ENCODE peak calls at places on chromosomes 11 and 22, in six cellular contexts. One of them, this sample, is unnamed.

GRCh38 chr11:39239553-39239952 is 2219.9 kb downstream of the LRRC4C start:
- DNase-seq in progenitor cell of endocrine pancreas: no peak
- DNase-seq in heart right ventricle: no peak
- DNase-seq in tibial artery: no peak
- DNase-seq in right lobe of liver: no peak
- DNase-seq in AG10803: no peak
- DNase-seq in this sample: no peak

GRCh38 chr11:70843906-70844305 is 408.5 kb downstream of the SHANK2 start:
- DNase-seq in progenitor cell of endocrine pancreas: no peak
- DNase-seq in heart right ventricle: no peak
- DNase-seq in tibial artery: no peak
- DNase-seq in right lobe of liver: no peak
- DNase-seq in AG10803: no peak
- DNase-seq in this sample: no peak

GRCh38 chr11:70580036-70580805 is 181.9 kb downstream of the CTTN start:
- DNase-seq in progenitor cell of endocrine pancreas: no peak
- DNase-seq in heart right ventricle: no peak
- DNase-seq in tibial artery: peak
- DNase-seq in right lobe of liver: no peak
- DNase-seq in AG10803: no peak
- DNase-seq in this sample: no peak

GRCh38 chr11:1632053-1632714 is 2.6 kb downstream of the KRTAP5-5 start:
- DNase-seq in progenitor cell of endocrine pancreas: no peak
- DNase-seq in heart right ventricle: no peak
- DNase-seq in tibial artery: no peak
- DNase-seq in right lobe of liver: no peak
- DNase-seq in AG10803: no peak
- DNase-seq in this sample: no peak

GRCh38 chr11:128472128-128473110 is 114.9 kb downstream of the ETS1 start:
- DNase-seq in progenitor cell of endocrine pancreas: no peak
- DNase-seq in heart right ventricle: no peak
- DNase-seq in tibial artery: no peak
- DNase-seq in right lobe of liver: no peak
- DNase-seq in AG10803: no peak
- DNase-seq in this sample: no peak

GRCh38 chr11:8081591-8082021 is 595 bp downstream of the TUB start:
- DNase-seq in progenitor cell of endocrine pancreas: no peak
- DNase-seq in heart right ventricle: no peak
- DNase-seq in tibial artery: no peak
- DNase-seq in right lobe of liver: no peak
- DNase-seq in AG10803: peak
- DNase-seq in this sample: no peak

GRCh38 chr22:33515733-33516297 is 404.5 kb downstream of the LARGE1 start:
- DNase-seq in progenitor cell of endocrine pancreas: no peak
- DNase-seq in heart right ventricle: no peak
- DNase-seq in tibial artery: no peak
- DNase-seq in right lobe of liver: peak
- DNase-seq in AG10803: no peak
- DNase-seq in this sample: no peak

GRCh38 chr11:74754507-74755255 is 6.0 kb downstream of the RNF169 start:
- DNase-seq in progenitor cell of endocrine pancreas: no peak
- DNase-seq in heart right ventricle: no peak
- DNase-seq in tibial artery: no peak
- DNase-seq in right lobe of liver: no peak
- DNase-seq in AG10803: peak
- DNase-seq in this sample: no peak

GRCh38 chr11:125842319-125842948 is 9.3 kb downstream of the PATE4 start:
- DNase-seq in progenitor cell of endocrine pancreas: no peak
- DNase-seq in heart right ventricle: no peak
- DNase-seq in tibial artery: no peak
- DNase-seq in right lobe of liver: no peak
- DNase-seq in AG10803: no peak
- DNase-seq in this sample: no peak

GRCh38 chr11:102279641-102280170 is 37.6 kb upstream of the BIRC3 start:
- DNase-seq in progenitor cell of endocrine pancreas: no peak
- DNase-seq in heart right ventricle: no peak
- DNase-seq in tibial artery: no peak
- DNase-seq in right lobe of liver: no peak
- DNase-seq in AG10803: peak
- DNase-seq in this sample: no peak

GRCh38 chr22:30821381-30821780 is 126.7 kb downstream of the OSBP2 start:
- DNase-seq in progenitor cell of endocrine pancreas: no peak
- DNase-seq in heart right ventricle: no peak
- DNase-seq in tibial artery: peak
- DNase-seq in right lobe of liver: no peak
- DNase-seq in AG10803: no peak
- DNase-seq in this sample: no peak

GRCh38 chr11:116960916-116961315 is 123.5 kb upstream of the APOA1 start:
- DNase-seq in progenitor cell of endocrine pancreas: no peak
- DNase-seq in heart right ventricle: no peak
- DNase-seq in tibial artery: no peak
- DNase-seq in right lobe of liver: no peak
- DNase-seq in AG10803: peak
- DNase-seq in this sample: no peak

DNA sequence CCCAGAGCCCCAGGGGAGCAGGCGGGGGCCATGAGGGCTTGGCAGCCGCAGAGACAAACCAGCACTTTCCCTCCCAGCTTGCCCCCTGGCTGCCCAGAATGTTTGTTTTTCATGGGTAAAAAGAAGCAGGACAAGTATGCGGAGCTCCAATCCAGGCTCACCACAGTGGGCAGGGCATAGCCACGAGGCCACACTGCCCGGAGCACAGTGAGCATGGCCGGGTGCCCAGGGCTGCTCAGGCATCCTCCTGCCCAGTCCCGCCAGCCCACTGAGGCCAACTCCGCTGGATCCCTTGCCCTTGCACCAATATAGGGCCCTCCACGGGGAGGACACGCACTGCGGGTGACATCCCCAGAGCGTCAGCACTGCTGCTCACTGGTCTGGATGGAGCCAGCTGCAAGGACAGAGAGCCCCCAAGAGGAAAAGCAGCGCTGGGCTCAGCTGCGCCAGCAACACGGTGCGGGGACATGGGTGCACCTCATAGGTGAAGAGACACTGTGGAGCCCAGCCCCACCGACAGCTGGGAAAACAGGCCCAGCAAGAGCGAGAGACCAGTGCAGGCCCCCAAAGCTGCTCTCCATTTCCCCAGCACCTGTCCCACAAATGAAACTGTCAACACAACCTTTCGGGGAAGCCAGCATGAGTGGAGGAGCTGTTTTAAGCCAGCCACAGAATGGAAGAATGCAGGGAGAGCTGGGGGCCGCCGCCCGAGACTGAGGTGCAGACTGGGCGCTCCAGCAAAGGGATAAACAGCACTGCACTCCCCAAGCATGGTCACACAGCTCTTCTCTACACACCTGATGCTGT is 24.8 kb downstream of the ARVCF start:
- DNase-seq in progenitor cell of endocrine pancreas: no peak
- DNase-seq in heart right ventricle: no peak
- DNase-seq in tibial artery: peak
- DNase-seq in right lobe of liver: no peak
- DNase-seq in AG10803: peak
- DNase-seq in this sample: no peak
- TF ChIP-seq CTCF in progenitor cell of endocrine pancreas: no peak
- TF ChIP-seq CTCF in heart right ventricle: no peak
- TF ChIP-seq CTCF in tibial artery: no peak
- TF ChIP-seq CTCF in right lobe of liver: no peak
- TF ChIP-seq CTCF in AG10803: no peak
- TF ChIP-seq CTCF in this sample: no peak

DNA sequence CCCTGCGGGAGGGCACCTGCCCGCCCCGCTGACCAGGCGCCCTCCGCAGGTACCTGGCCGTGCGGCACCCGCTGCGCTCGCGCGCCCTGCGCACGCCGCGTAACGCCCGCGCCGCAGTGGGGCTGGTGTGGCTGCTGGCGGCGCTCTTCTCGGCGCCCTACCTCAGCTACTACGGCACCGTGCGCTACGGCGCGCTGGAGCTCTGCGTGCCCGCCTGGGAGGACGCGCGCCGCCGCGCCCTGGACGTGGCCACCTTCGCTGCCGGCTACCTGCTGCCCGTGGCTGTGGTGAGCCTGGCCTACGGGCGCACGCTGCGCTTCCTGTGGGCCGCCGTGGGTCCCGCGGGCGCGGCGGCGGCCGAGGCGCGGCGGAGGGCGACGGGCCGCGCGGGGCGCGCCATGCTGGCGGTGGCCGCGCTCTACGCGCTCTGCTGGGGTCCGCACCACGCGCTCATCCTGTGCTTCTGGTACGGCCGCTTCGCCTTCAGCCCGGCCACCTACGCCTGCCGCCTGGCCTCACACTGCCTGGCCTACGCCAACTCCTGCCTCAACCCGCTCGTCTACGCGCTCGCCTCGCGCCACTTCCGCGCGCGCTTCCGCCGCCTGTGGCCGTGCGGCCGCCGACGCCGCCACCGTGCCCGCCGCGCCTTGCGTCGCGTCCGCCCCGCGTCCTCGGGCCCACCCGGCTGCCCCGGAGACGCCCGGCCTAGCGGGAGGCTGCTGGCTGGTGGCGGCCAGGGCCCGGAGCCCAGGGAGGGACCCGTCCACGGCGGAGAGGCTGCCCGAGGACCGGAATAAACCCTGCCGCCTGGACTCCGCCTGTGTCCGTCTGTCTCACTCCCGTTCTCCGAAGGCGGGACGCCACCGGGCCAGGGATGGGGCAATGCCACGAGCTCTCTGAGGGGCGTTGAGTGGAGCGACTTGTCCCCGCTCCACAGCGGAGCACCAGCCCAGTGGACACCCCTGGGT is 1.8 kb downstream of the GALR3 start:
- DNase-seq in progenitor cell of endocrine pancreas: peak
- DNase-seq in heart right ventricle: no peak
- DNase-seq in tibial artery: no peak
- DNase-seq in right lobe of liver: no peak
- DNase-seq in AG10803: no peak
- DNase-seq in this sample: no peak
- TF ChIP-seq CTCF in progenitor cell of endocrine pancreas: peak
- TF ChIP-seq CTCF in heart right ventricle: no peak
- TF ChIP-seq CTCF in tibial artery: no peak
- TF ChIP-seq CTCF in right lobe of liver: no peak
- TF ChIP-seq CTCF in AG10803: no peak
- TF ChIP-seq CTCF in this sample: no peak

GRCh38 chr11:47270331-47271271 is 668 bp downstream of the MADD start:
- DNase-seq in progenitor cell of endocrine pancreas: no peak
- DNase-seq in heart right ventricle: peak
- DNase-seq in tibial artery: no peak
- DNase-seq in right lobe of liver: no peak
- DNase-seq in AG10803: peak
- DNase-seq in this sample: no peak

GRCh38 chr11:47267858-47268257 is 2.1 kb upstream of the MADD start:
- DNase-seq in progenitor cell of endocrine pancreas: no peak
- DNase-seq in heart right ventricle: no peak
- DNase-seq in tibial artery: no peak
- DNase-seq in right lobe of liver: no peak
- DNase-seq in AG10803: no peak
- DNase-seq in this sample: no peak

GRCh38 chr11:47269829-47270305 is at the start of gene MADD:
- DNase-seq in progenitor cell of endocrine pancreas: peak
- DNase-seq in heart right ventricle: peak
- DNase-seq in tibial artery: peak
- DNase-seq in right lobe of liver: peak
- DNase-seq in AG10803: peak
- DNase-seq in this sample: peak

GRCh38 chr11:47269002-47269828 is 718 bp upstream of the MADD start:
- DNase-seq in progenitor cell of endocrine pancreas: peak
- DNase-seq in heart right ventricle: peak
- DNase-seq in tibial artery: peak
- DNase-seq in right lobe of liver: peak
- DNase-seq in AG10803: peak
- DNase-seq in this sample: peak

DNA sequence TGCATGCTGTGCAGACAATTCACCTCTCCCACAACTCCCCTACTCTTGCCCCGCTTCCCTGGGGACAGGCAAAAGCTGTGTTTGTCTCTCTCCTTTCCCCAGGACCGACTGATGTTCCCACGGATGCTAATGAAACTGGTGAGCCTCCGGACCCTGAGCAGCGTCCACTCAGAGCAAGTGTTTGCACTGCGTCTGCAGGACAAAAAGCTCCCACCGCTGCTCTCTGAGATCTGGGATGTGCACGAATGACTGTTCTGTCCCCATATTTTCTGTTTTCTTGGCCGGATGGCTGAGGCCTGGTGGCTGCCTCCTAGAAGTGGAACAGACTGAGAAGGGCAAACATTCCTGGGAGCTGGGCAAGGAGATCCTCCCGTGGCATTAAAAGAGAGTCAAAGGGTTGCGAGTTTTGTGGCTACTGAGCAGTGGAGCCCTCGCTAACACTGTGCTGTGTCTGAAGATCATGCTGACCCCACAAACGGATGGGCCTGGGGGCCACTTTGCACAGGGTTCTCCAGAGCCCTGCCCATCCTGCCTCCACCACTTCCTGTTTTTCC is 1.4 kb upstream of the MADD start:
- DNase-seq in progenitor cell of endocrine pancreas: no peak
- DNase-seq in heart right ventricle: no peak
- DNase-seq in tibial artery: no peak
- DNase-seq in right lobe of liver: no peak
- DNase-seq in AG10803: no peak
- DNase-seq in this sample: no peak
- TF ChIP-seq CTCF in progenitor cell of endocrine pancreas: no peak
- TF ChIP-seq CTCF in heart right ventricle: no peak
- TF ChIP-seq CTCF in tibial artery: no peak
- TF ChIP-seq CTCF in right lobe of liver: no peak
- TF ChIP-seq CTCF in AG10803: no peak
- TF ChIP-seq CTCF in this sample: no peak

DNA sequence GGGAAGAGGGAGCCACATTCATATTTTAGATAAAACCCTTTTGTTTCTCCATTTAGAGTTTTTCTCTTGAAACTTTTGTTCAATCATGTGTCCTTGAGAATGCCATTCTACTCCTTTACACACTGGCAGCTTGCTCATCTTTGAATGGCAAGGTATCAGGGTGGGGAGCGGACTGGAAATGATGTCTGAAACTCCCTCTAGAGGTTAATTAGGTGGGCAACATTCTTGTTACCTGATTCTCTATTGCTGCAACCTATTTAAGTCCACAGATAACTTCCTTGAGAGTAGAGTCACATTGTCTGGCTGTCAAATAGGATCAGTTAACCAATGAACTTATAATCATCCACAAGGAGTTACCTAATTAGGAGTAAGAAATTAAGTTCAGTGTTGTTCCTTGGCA is 533.6 kb upstream of the API5 start:
- DNase-seq in progenitor cell of endocrine pancreas: no peak
- DNase-seq in heart right ventricle: no peak
- DNase-seq in tibial artery: no peak
- DNase-seq in right lobe of liver: no peak
- DNase-seq in AG10803: no peak
- DNase-seq in this sample: no peak
- TF ChIP-seq CTCF in progenitor cell of endocrine pancreas: peak
- TF ChIP-seq CTCF in heart right ventricle: no peak
- TF ChIP-seq CTCF in tibial artery: no peak
- TF ChIP-seq CTCF in right lobe of liver: no peak
- TF ChIP-seq CTCF in AG10803: no peak
- TF ChIP-seq CTCF in this sample: no peak